ENCODE peak calls at places on chromosomes 7 and 10, in nine cellular contexts. K is hepatocyte; H is Panc1; T is stomach; C is transverse colon; P is pancreas; U is heart right ventricle; Y is kidney; Z is CD8-positive, alpha-beta T cell. N is an unnamed sample. For H3K4me1, the result is how much of the 10 kb centered on the place peaks cover.

GRCh38 chr10:73205121-73205520 is 37.2 kb downstream of the FAM149B1 start:
- DNase-seq in T (no peak), U (no peak), C (no peak), P (no peak), H (no peak), Z (no peak), K (no peak), Y (no peak), N (no peak)

GRCh38 chr10:95745487-95745886 is 10.5 kb upstream of the ENTPD1 start:
- DNase-seq in Y (no peak), Z (no peak), T (no peak), C (no peak), K (no peak), P (no peak), H (no peak), U (no peak), N (no peak)

GRCh38 chr7:127715901-127716300 is 63.9 kb downstream of the SND1 start:
- DNase-seq in U (no peak), K (no peak), P (no peak), T (no peak), Z (no peak), Y (no peak), C (no peak), H (no peak), N (no peak)

GRCh38 chr7:5429857-5430611 is 6.4 kb upstream of the TNRC18 start:
- DNase-seq in K (peak), Z (no peak), P (peak), C (peak), T (peak), U (peak), Y (peak), H (no peak), N (peak)

GRCh38 chr7:12303507-12303906 is 92.4 kb downstream of the TMEM106B start:
- DNase-seq in K (peak), Z (no peak), U (no peak), T (no peak), H (no peak), C (no peak), P (no peak), Y (no peak), N (no peak)

GRCh38 chr7:22147113-22147512 is 201.4 kb upstream of the CDCA7L start:
- DNase-seq in H (no peak), P (no peak), T (no peak), Z (no peak), C (no peak), K (no peak), U (no peak), Y (no peak), N (no peak)

GRCh38 chr7:126700807-126701604 is 551.7 kb downstream of the GRM8 start:
- DNase-seq in Z (peak), U (no peak), Y (peak), P (no peak), K (peak), T (no peak), C (peak), H (peak), N (no peak)

GRCh38 chr7:155529346-155529745 is 17.0 kb downstream of the CNPY1 start:
- DNase-seq in H (no peak), Y (peak), C (no peak), U (no peak), P (peak), Z (no peak), K (no peak), T (no peak), N (no peak)

GRCh38 chr7:151131284-151131621 is 36.2 kb downstream of the GBX1 start:
- DNase-seq in T (no peak), K (no peak), H (no peak), Z (no peak), Y (peak), P (no peak), U (no peak), C (no peak), N (no peak)

GRCh38 chr10:21517134-21517982 is 8.1 kb downstream of the SKIDA1 start:
- DNase-seq in C (no peak), Z (no peak), T (peak), K (peak), Y (peak), P (peak), H (no peak), U (peak), N (peak)
- H3K4me1 ChIP-seq in C (under half), Z (under half), T (half or more), K (under half), Y (under half), P (under half), H (under half), U (under half), N (under half)

GRCh38 chr7:94909023-94909466 is 1.7 kb downstream of the PPP1R9A start:
- DNase-seq in H (no peak), T (no peak), K (peak), U (no peak), P (no peak), C (no peak), Z (no peak), Y (no peak), N (no peak)
- TF ChIP-seq CTCF in H (no peak), T (no peak), K (no peak), U (no peak), P (no peak), C (no peak), Z (no peak), Y (no peak), N (no peak)

GRCh38 chr7:109659261-109659660 is 1089.6 kb downstream of the DNAJB9 start:
- DNase-seq in Y (no peak), C (no peak), T (no peak), K (no peak), H (no peak), Z (no peak), U (no peak), P (no peak), N (no peak)
- H3K4me3 ChIP-seq in Y (no peak), C (no peak), T (no peak), K (no peak), H (no peak), Z (no peak), U (no peak), P (no peak), N (no peak)

GRCh38 chr7:8176370-8177081 is 85.4 kb downstream of the ICA1 start:
- DNase-seq in C (peak), T (no peak), P (no peak), H (no peak), Z (peak), K (no peak), Y (no peak), U (no peak), N (peak)

GRCh38 chr7:8178353-8178752 is 83.6 kb downstream of the ICA1 start:
- DNase-seq in T (no peak), H (no peak), C (no peak), Y (no peak), Z (no peak), U (no peak), K (no peak), P (no peak), N (no peak)

GRCh38 chr7:8177109-8177933 is 84.6 kb downstream of the ICA1 start:
- DNase-seq in P (no peak), U (no peak), C (no peak), K (no peak), H (no peak), Z (no peak), T (no peak), Y (no peak), N (no peak)

GRCh38 chr7:8172372-8173354 is 89.3 kb downstream of the ICA1 start:
- DNase-seq in T (no peak), H (no peak), Z (no peak), C (no peak), Y (no peak), P (no peak), K (no peak), U (no peak), N (no peak)

GRCh38 chr7:8175929-8176369 is 86.0 kb downstream of the ICA1 start:
- DNase-seq in P (no peak), U (no peak), C (no peak), Y (no peak), H (no peak), K (peak), Z (no peak), T (no peak), N (no peak)
- H3K4me1 ChIP-seq in P (under half), U (under half), C (under half), Y (under half), H (under half), K (under half), Z (under half), T (under half), N (under half)

GRCh38 chr7:116828281-116828680 is 34.1 kb upstream of the CAPZA2 start:
- DNase-seq in Y (no peak), P (no peak), K (no peak), T (no peak), U (no peak), C (no peak), H (no peak), Z (no peak), N (no peak)
- TF ChIP-seq CTCF in Y (no peak), P (no peak), K (no peak), T (no peak), U (no peak), C (no peak), H (peak), Z (no peak), N (no peak)

DNA sequence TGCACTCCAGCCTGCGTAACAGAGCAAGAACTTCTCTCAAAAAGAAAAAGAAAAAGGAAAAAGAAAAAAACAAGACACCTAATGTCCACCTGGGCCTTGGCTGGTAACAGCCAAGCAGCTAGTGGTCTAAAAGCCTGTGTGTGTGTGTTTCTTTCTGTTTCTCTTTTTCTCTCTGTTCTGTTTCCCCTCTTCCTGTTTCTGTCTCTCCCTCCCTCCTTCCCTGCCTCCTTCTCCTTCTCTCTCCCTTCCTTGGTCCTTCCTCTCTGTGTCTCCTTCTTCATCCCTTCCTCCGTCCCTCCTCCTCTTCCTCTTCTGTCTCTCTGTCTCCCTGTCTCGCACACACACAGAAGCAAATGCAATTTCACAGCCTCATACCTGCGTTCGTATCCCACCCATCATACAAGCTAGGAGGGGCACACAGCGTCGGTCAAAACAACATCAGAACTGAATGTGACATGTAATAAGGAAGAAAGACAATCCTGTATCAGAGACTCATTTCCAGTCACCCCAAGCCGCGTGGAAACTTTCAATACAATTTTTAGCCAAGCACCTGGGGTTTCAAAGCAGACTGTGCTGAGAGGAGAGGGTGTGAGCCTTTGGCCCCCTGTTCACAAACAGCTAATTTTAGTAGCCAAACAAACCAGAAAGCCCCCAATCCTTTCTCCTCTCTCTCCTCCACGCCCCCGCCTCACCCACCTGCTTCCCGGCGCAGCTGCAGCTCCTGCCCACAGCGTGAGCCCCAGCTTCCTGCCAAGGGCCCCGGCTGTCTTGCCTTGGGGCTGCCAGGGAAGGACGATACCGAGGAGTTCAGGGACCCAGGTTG is 50.2 kb upstream of the GNA12 start:
- DNase-seq in Y (no peak), P (no peak), T (peak), U (no peak), K (no peak), H (no peak), C (peak), Z (peak), N (peak)
- H3K4me3 ChIP-seq in Y (no peak), P (no peak), T (no peak), U (no peak), K (no peak), H (no peak), C (no peak), Z (peak), N (no peak)

N was measured in mucosa of descending colon.